ENCODE peak calls at places on chromosome X, in seven cellular contexts. V is CD8-positive, alpha-beta T cell; O is dorsolateral prefrontal cortex; T is GM12878; Y is lower lobe of right lung; D is osteoblast; F is tibial nerve. U is an unnamed sample.

GRCh38 chrX:131441033-131441432 is 102.8 kb upstream of the OR13H1 start:
- DNase-seq in V (no peak), O (no peak), T (no peak), Y (no peak), D (no peak), F (no peak), U (no peak)

GRCh38 chrX:47278684-47279083 is 45.9 kb downstream of the USP11 start:
- DNase-seq in V (no peak), O (no peak), T (no peak), Y (no peak), D (peak), F (no peak), U (no peak)

GRCh38 chrX:134551365-134552095 is 91.6 kb downstream of the HPRT1 start:
- DNase-seq in V (no peak), O (no peak), T (no peak), Y (no peak), D (no peak), F (no peak), U (no peak)

GRCh38 chrX:151724563-151725337 is 8.9 kb downstream of the FATE1 start:
- DNase-seq in V (no peak), O (no peak), T (no peak), Y (no peak), D (no peak), F (no peak), U (peak)

GRCh38 chrX:34119122-34119521 is 13.0 kb downstream of the FAM47A start:
- DNase-seq in V (no peak), O (no peak), T (no peak), Y (no peak), D (no peak), F (no peak), U (no peak)

GRCh38 chrX:94400488-94400887 is 726.5 kb downstream of the FAM133A start:
- DNase-seq in V (no peak), O (no peak), T (peak), Y (no peak), D (no peak), F (no peak), U (peak)

GRCh38 chrX:136714626-136715599 is 65.8 kb downstream of the ARHGEF6 start:
- DNase-seq in V (no peak), O (no peak), T (no peak), Y (no peak), D (no peak), F (no peak), U (no peak)

GRCh38 chrX:130916636-130917422 is 13.8 kb upstream of the ENOX2 start:
- DNase-seq in V (peak), O (peak), T (no peak), Y (no peak), D (peak), F (no peak), U (peak)

GRCh38 chrX:57951666-57952319 is 41.5 kb upstream of the ZXDA start:
- DNase-seq in V (no peak), O (no peak), T (no peak), Y (peak), D (no peak), F (no peak), U (no peak)

GRCh38 chrX:107678957-107679740 is 50.8 kb downstream of the PRPS1 start:
- DNase-seq in V (peak), O (no peak), T (no peak), Y (peak), D (no peak), F (peak), U (no peak)

GRCh38 chrX:108285361-108285760 is 152.9 kb downstream of the COL4A6 start:
- DNase-seq in V (no peak), O (no peak), T (no peak), Y (no peak), D (no peak), F (no peak), U (no peak)

GRCh38 chrX:65961714-65962113 is 78.2 kb downstream of the VSIG4 start:
- DNase-seq in V (no peak), O (no peak), T (no peak), Y (no peak), D (no peak), F (no peak), U (no peak)

GRCh38 chrX:68894513-68895338 is 65.9 kb downstream of the EFNB1 start:
- DNase-seq in V (no peak), O (peak), T (no peak), Y (peak), D (peak), F (peak), U (peak)

GRCh38 chrX:112163916-112164315 is 81.3 kb upstream of the TRPC5 start:
- DNase-seq in V (no peak), O (no peak), T (no peak), Y (no peak), D (no peak), F (no peak), U (no peak)

GRCh38 chrX:70479197-70479969 is 34.7 kb downstream of the DLG3 start:
- DNase-seq in V (no peak), O (no peak), T (no peak), Y (no peak), D (no peak), F (no peak), U (peak)

GRCh38 chrX:70479970-70480659 is 35.5 kb downstream of the DLG3 start:
- DNase-seq in V (no peak), O (no peak), T (no peak), Y (no peak), D (no peak), F (no peak), U (peak)

GRCh38 chrX:70477734-70478075 is 33.1 kb downstream of the DLG3 start:
- DNase-seq in V (no peak), O (no peak), T (no peak), Y (no peak), D (no peak), F (no peak), U (no peak)

GRCh38 chrX:70476934-70477733 is 32.5 kb downstream of the DLG3 start:
- DNase-seq in V (no peak), O (no peak), T (no peak), Y (no peak), D (peak), F (no peak), U (peak)

DNA sequence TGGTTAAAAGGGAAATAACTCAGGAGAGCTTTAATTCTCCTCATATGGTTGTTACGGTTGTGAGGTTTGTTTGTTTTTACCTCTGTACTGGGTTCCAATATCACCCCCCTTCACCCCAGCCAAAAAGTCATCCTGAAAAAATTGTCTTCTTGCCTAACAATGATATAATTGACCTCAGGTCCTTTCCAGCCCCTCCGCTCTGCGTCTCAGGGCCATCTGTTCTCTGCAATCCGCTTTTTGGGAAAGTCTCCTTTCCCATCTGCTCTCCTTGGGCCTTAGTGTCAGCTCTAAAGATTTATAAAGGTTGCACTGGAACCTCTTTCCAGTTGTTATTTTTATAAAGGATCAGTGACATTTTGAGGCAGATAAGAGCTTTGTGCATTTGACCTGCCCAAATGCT is 33.9 kb downstream of the DLG3 start:
- DNase-seq in V (no peak), O (no peak), T (no peak), Y (no peak), D (no peak), F (no peak), U (no peak)
- H3K27ac ChIP-seq in V (no peak), O (no peak), T (no peak), Y (no peak), D (peak), F (no peak), U (peak)

GRCh38 chrX:70289793-70290770 is at the start of the genes KIF4A and PDZD11:
- DNase-seq in V (peak), O (peak), T (peak), Y (peak), D (peak), F (peak), U (peak)

GRCh38 chrX:70293621-70294020 is 3.7 kb downstream of the KIF4A start:
- DNase-seq in V (no peak), O (no peak), T (no peak), Y (no peak), D (no peak), F (no peak), U (no peak)

GRCh38 chrX:70289168-70289792 is 447 bp downstream of the PDZD11 start:
- DNase-seq in V (no peak), O (no peak), T (no peak), Y (no peak), D (no peak), F (no peak), U (no peak)

DNA sequence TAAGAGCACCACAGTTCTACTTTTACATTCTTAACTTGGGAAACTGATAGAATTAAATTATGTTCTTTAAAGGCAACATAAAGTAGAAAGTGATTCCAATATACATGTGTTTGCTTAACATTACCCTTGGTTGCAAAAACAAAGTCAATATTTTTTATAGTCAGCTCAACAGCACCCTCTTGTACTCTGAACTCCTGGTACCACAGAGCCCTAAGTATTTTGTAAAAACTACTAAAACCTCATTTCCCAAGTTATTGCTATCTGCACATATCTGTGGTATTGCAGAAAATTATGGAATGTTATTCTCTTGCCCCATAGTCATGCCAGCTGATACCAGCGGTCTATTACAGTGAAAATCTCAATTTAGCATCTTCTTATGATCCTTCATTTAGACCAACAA is 2.9 kb downstream of the KIF4A start:
- DNase-seq in V (no peak), O (no peak), T (no peak), Y (no peak), D (no peak), F (no peak), U (no peak)
- TF ChIP-seq CTCF in V (no peak), O (no peak), T (no peak), Y (no peak), D (no peak), F (no peak), U (no peak)

DNA sequence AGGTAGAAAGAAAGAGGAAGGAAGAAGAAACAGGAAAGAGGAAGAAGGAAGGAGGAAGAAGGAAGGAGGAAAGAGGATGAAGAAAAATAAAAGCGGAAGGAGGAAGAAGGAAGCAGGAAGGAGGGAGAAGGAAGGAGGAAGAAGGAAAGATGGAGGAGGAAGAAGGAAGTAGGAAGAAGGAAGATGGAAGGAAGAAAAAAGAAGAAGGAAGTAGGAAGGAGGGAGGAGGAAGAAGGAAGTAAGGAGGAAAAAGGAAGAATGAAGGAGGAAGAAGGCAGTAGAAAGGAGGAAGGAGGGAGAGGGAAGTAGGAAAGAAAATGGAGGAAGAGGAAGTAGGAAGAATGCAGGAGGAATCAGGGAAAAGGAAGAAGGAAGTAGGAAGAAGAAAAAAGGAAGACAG is 191.1 kb upstream of the TBL1X start:
- DNase-seq in V (no peak), O (no peak), T (no peak), Y (no peak), D (no peak), F (no peak), U (no peak)
- H3K27ac ChIP-seq in V (no peak), O (no peak), T (no peak), Y (no peak), D (no peak), F (no peak), U (no peak)

GRCh38 chrX:24651783-24652182 is 4.6 kb upstream of the PCYT1B start:
- DNase-seq in V (no peak), O (no peak), T (no peak), Y (no peak), D (no peak), F (no peak), U (no peak)
- TF ChIP-seq CTCF in V (no peak), O (no peak), T (no peak), Y (no peak), D (no peak), F (no peak), U (no peak)

GRCh38 chrX:10038585-10038984 is 71.4 kb downstream of the CLDN34 start:
- DNase-seq in V (no peak), O (no peak), T (no peak), Y (no peak), D (no peak), F (no peak), U (no peak)

GRCh38 chrX:10032147-10032546 is 65.0 kb downstream of the CLDN34 start:
- DNase-seq in V (no peak), O (no peak), T (no peak), Y (no peak), D (no peak), F (no peak), U (no peak)

GRCh38 chrX:10033360-10034007 is 66.3 kb downstream of the CLDN34 start:
- DNase-seq in V (no peak), O (no peak), T (no peak), Y (no peak), D (no peak), F (no peak), U (peak)

GRCh38 chrX:10031743-10032142 is 64.6 kb downstream of the CLDN34 start:
- DNase-seq in V (no peak), O (no peak), T (no peak), Y (no peak), D (no peak), F (no peak), U (no peak)

DNA sequence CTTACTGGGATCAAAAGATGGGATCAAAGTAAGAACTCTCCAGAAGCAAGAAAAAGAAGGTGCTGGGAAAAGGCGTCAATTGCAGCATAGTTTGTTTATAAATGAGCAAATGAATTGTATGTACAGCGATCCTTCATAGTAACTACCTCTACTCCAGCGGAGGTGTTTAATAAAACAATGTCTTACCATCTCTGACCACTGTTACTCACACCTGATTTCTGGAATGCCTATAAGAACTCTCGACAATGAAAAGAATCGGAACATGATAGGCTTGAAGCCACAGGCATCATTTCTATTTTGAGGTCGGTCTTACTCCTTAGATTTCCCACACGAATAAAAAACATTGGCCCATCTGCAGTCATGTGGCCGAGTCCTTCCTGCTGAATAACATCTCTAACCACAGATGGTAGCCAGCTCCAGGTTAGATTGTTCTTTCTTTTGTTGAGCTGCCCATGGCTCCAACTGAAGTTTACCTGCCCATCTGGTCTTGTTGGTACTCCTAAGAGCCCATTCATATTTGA is 67.6 kb downstream of the CLDN34 start:
- DNase-seq in V (no peak), O (no peak), T (no peak), Y (no peak), D (no peak), F (no peak), U (no peak)
- H3K27ac ChIP-seq in V (no peak), O (no peak), T (no peak), Y (no peak), D (no peak), F (no peak), U (no peak)

GRCh38 chrX:150239946-150240642 is 123.0 kb upstream of the MAMLD1 start:
- DNase-seq in V (no peak), O (no peak), T (no peak), Y (no peak), D (no peak), F (no peak), U (no peak)
- TF ChIP-seq CTCF in V (no peak), O (no peak), T (no peak), Y (no peak), D (no peak), F (no peak), U (no peak)

DNA sequence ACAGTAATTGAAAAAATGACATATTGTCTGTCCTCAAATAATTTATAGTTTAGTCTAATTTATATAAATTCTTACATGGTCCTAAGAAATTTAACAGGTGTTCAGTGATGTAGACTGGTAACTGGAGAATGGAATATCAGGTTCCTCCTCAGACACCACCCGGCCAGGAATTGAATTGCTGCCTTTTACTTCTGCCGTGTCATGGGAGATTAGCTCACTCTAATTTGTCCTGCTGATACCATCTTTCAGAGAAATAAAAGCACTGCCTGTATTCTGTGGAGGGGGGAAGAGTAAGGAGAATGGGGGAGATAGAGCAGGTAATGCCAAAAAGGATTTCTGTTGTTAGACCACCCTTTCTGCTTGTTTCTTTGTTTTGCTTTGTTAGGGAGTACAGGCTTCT is 125.2 kb upstream of the KLHL4 start:
- DNase-seq in V (no peak), O (no peak), T (no peak), Y (no peak), D (no peak), F (no peak), U (no peak)
- H3K27ac ChIP-seq in V (no peak), O (no peak), T (no peak), Y (no peak), D (no peak), F (no peak), U (no peak)

GRCh38 chrX:50068293-50068568 is 132.6 kb downstream of the AKAP4 start:
- DNase-seq in V (no peak), O (no peak), T (no peak), Y (no peak), D (no peak), F (no peak), U (no peak)

GRCh38 chrX:50071507-50071906 is 129.3 kb downstream of the AKAP4 start:
- DNase-seq in V (no peak), O (no peak), T (no peak), Y (no peak), D (no peak), F (no peak), U (no peak)

GRCh38 chrX:50068893-50069292 is 131.9 kb downstream of the AKAP4 start:
- DNase-seq in V (no peak), O (no peak), T (no peak), Y (no peak), D (no peak), F (no peak), U (no peak)

GRCh38 chrX:50066318-50066937 is 134.4 kb downstream of the AKAP4 start:
- DNase-seq in V (no peak), O (no peak), T (no peak), Y (no peak), D (no peak), F (no peak), U (no peak)

DNA sequence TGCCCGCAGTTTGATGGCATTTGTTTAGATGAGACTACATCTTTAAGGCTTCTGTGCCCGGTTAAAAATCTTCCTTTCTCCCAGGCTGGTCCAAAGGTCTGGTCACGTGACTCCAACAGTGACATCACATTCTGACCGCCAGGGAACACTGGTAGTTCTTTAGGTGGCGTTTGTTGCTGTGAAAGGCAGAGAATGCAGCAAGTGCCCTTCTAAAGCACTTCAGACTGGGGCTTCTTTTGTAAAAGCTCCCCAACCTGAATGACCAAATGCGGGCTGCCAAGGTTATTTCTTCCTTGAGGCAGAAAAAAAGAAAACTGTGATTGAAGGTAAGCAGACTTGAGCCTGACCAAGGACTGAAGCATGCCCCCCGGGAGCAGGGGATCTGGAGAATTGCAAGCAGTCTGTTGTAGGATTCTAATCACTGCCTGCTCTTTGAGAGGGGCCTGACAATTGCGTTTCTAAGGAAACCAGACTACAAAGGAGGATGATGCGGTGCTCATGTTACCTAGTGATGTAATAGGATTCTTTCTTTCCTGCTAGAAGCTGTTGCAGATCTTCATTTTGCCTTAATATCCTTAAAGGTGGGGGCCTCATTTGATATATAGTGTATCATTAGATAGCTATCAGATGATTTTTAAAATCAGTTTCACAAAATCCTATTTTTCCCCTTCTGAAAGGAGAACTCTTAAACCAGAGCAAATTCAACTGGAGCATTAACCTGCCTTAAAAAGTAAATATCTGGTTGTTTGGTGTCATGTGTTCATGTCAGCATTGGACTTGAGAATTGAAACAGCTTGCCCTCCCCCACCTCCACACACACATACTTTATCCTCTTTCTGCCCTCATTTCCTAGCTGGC is 133.1 kb downstream of the AKAP4 start:
- DNase-seq in V (no peak), O (peak), T (no peak), Y (peak), D (no peak), F (no peak), U (no peak)
- TF ChIP-seq CTCF in V (no peak), O (no peak), T (no peak), Y (no peak), D (no peak), F (no peak), U (no peak)

GRCh38 chrX:48487362-48487785 is 11.4 kb downstream of the FTSJ1 start:
- DNase-seq in V (no peak), O (no peak), T (no peak), Y (no peak), D (no peak), F (no peak), U (no peak)

GRCh38 chrX:48489296-48489695 is 13.3 kb downstream of the FTSJ1 start:
- DNase-seq in V (no peak), O (no peak), T (no peak), Y (no peak), D (no peak), F (no peak), U (no peak)

GRCh38 chrX:48490661-48491060 is 14.7 kb downstream of the FTSJ1 start:
- DNase-seq in V (no peak), O (no peak), T (no peak), Y (no peak), D (no peak), F (no peak), U (no peak)

GRCh38 chrX:48489892-48490291 is 13.9 kb downstream of the FTSJ1 start:
- DNase-seq in V (no peak), O (no peak), T (no peak), Y (no peak), D (no peak), F (no peak), U (no peak)

GRCh38 chrX:48488034-48488433 is 12.0 kb downstream of the FTSJ1 start:
- DNase-seq in V (no peak), O (no peak), T (no peak), Y (no peak), D (no peak), F (no peak), U (no peak)
- H3K27ac ChIP-seq in V (no peak), O (no peak), T (no peak), Y (no peak), D (peak), F (no peak), U (no peak)

U was measured in prostate gland.